ENCODE peak calls at places on chromosome 7, in six cellular contexts. Z is A673, M is lung, B is left ventricle myocardium inferior, F is natural killer cell, Q is MM.1S. L is an unnamed sample.
A peak's percentile ranks its signal among the peaks of the same experiment; 100 is the strongest.

GRCh38 chr7:97871659-97872024 is 566 bp downstream of the ASNS start:
- DNase-seq in Q (no peak), Z (no peak), F (peak; percentile 16), B (no peak), M (no peak), L (no peak)

GRCh38 chr7:78716876-78717275 is 736.6 kb downstream of the MAGI2 start:
- DNase-seq in F (no peak), B (no peak), M (no peak), Z (no peak), Q (no peak), L (no peak)

GRCh38 chr7:1447112-1447511 is 12.2 kb downstream of the MICALL2 start:
- DNase-seq in F (no peak), Q (no peak), Z (no peak), M (no peak), B (no peak), L (no peak)

GRCh38 chr7:5589819-5590595 is 166.4 kb upstream of the TNRC18 start:
- DNase-seq in Z (no peak), F (no peak), B (no peak), M (no peak), Q (no peak), L (no peak)

GRCh38 chr7:2709553-2710165 is 21.7 kb downstream of the AMZ1 start:
- DNase-seq in M (peak; percentile 63), F (peak; percentile 71), Q (peak; percentile 94), Z (peak; percentile 67), B (peak; percentile 57), L (peak; percentile 85)

GRCh38 chr7:135160098-135160857 is 10.2 kb downstream of the CYREN start:
- DNase-seq in F (no peak), M (no peak), B (no peak), Q (peak; percentile 78), Z (no peak), L (no peak)

GRCh38 chr7:2185715-2186114 is 47.0 kb downstream of the MAD1L1 start:
- DNase-seq in Z (no peak), Q (no peak), M (no peak), F (no peak), B (no peak), L (no peak)

GRCh38 chr7:1513657-1514095 is 9.5 kb upstream of the INTS1 start:
- DNase-seq in B (peak; percentile 68), Q (no peak), M (no peak), F (no peak), Z (no peak), L (no peak)

GRCh38 chr7:157689269-157690057 is 352.7 kb downstream of the DNAJB6 start:
- DNase-seq in B (no peak), F (no peak), Q (no peak), M (no peak), Z (no peak), L (no peak)

GRCh38 chr7:33932832-33933468 is 27.6 kb downstream of the BMPER start:
- DNase-seq in Z (peak; percentile 92), B (peak; percentile 71), M (peak; percentile 81), Q (peak; percentile 68), F (peak; percentile 50), L (peak; percentile 84)

GRCh38 chr7:107860981-107861652 is 29.9 kb upstream of the DLD start:
- DNase-seq in Q (no peak), F (no peak), M (no peak), B (no peak), Z (no peak), L (no peak)

GRCh38 chr7:645606-646005 is 80.9 kb upstream of the DNAAF5 start:
- DNase-seq in B (no peak), F (no peak), Z (no peak), M (no peak), Q (no peak), L (no peak)

GRCh38 chr7:131111-132094 is 61.0 kb upstream of the FAM20C start:
- DNase-seq in B (peak; percentile 74), M (no peak), Z (no peak), Q (no peak), F (no peak), L (no peak)

GRCh38 chr7:123727071-123727837 is 21.5 kb downstream of the WASL start:
- DNase-seq in F (no peak), B (no peak), Z (no peak), Q (no peak), M (no peak), L (no peak)

GRCh38 chr7:116097365-116098009 is 66.9 kb upstream of the TFEC start:
- DNase-seq in M (no peak), B (no peak), Q (no peak), F (no peak), Z (peak; percentile 82), L (no peak)

GRCh38 chr7:1899201-1899600 is 229.1 kb downstream of the ELFN1 start:
- DNase-seq in Q (no peak), Z (no peak), B (no peak), F (no peak), M (peak; percentile 44), L (no peak)

GRCh38 chr7:121202834-121203233 is 126.0 kb upstream of the WNT16 start:
- DNase-seq in M (no peak), Q (no peak), F (no peak), B (no peak), Z (no peak), L (no peak)

GRCh38 chr7:106285801-106286492 is 1.2 kb upstream of the NAMPT start:
- DNase-seq in M (no peak), Q (peak; percentile 22), F (no peak), B (peak; percentile 16), Z (no peak), L (no peak)

GRCh38 chr7:66505531-66506451 is 122.9 kb upstream of the KCTD7 start:
- DNase-seq in Q (no peak), Z (no peak), B (no peak), F (peak; percentile 67), M (no peak), L (no peak)

GRCh38 chr7:70498633-70499032 is 633.3 kb upstream of the GALNT17 start:
- DNase-seq in Q (no peak), F (no peak), Z (peak; percentile 63), B (no peak), M (no peak), L (no peak)

GRCh38 chr7:7996568-7996967 is 28.0 kb downstream of the GLCCI1 start:
- DNase-seq in M (no peak), Q (peak; percentile 45), Z (no peak), B (no peak), F (no peak), L (no peak)

GRCh38 chr7:108824840-108825540 is 255.3 kb downstream of the DNAJB9 start:
- DNase-seq in B (no peak), Z (peak; percentile 91), F (no peak), Q (no peak), M (no peak), L (no peak)

GRCh38 chr7:84196007-84196551 is 1.5 kb upstream of the SEMA3A start:
- DNase-seq in Q (no peak), F (no peak), M (no peak), Z (no peak), B (no peak), L (no peak)

GRCh38 chr7:55185941-55186609 is 167.3 kb downstream of the EGFR start:
- DNase-seq in B (no peak), M (no peak), F (no peak), Z (no peak), Q (no peak), L (no peak)

GRCh38 chr7:47322731-47323130 is 259.2 kb downstream of the TNS3 start:
- DNase-seq in B (no peak), Z (no peak), F (no peak), M (no peak), Q (no peak), L (no peak)

GRCh38 chr7:105097619-105098018 is 83.6 kb downstream of the KMT2E start:
- DNase-seq in M (no peak), Q (no peak), Z (peak; percentile 33), F (no peak), B (no peak), L (no peak)

GRCh38 chr7:146116452-146117219 is at the start of gene CNTNAP2:
- DNase-seq in Q (no peak), F (no peak), M (no peak), B (peak; percentile 19), Z (peak; percentile 23), L (peak; percentile 27)

GRCh38 chr7:988426-988911 is 5.5 kb downstream of the CYP2W1 start:
- DNase-seq in M (no peak), Q (no peak), F (no peak), B (no peak), Z (no peak), L (no peak)

GRCh38 chr7:136066304-136067143 is 89.4 kb upstream of the MTPN start:
- DNase-seq in M (no peak), B (no peak), F (no peak), Q (no peak), Z (no peak), L (no peak)

GRCh38 chr7:148763622-148764021 is 64.9 kb downstream of the CUL1 start:
- DNase-seq in B (no peak), Q (no peak), F (no peak), Z (no peak), M (no peak), L (no peak)

GRCh38 chr7:134949171-134949570 is 37.1 kb upstream of the AGBL3 start:
- DNase-seq in M (no peak), Q (no peak), Z (no peak), F (no peak), B (no peak), L (no peak)

GRCh38 chr7:24480501-24480900 is 92.8 kb upstream of the PALS2 start:
- DNase-seq in B (no peak), Z (no peak), F (no peak), M (no peak), Q (no peak), L (no peak)

DNA sequence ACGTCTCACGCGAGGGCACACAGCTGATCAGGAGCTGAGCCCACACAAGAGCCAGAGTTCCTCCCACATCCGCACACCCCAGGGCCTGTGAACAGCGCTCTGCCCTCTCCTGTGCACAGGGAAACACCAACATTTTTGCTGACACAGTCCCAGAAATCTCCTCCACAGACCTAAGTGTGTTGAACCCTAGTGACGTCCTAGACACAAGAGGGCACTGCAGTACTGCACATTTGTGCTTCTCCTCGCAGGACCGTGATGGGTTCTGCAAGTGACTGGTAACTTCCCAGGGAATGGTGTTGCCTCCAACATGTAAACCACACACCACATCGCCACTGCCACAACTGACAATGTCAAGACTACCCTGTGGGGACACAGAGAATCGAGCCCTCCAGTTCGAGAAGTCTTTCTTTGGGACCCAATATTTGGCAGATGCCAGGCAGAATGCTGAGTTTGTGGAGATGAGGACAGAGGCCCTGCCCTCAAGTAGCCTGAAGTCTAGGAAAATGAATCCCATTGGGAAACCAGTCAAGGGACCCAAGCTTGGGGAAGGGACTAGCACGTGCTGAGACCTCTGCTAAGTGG is 170.3 kb downstream of the PAXIP1 start:
- DNase-seq in M (no peak), B (no peak), Z (peak; percentile 50), F (no peak), Q (no peak), L (peak; percentile 50)
- TF ChIP-seq CTCF in M (no peak), B (no peak), Z (peak; percentile 47), F (no peak), Q (no peak), L (no peak)

GRCh38 chr7:158973440-158973839 is 117.1 kb downstream of the DYNC2I1 start:
- DNase-seq in Q (no peak), B (peak; percentile 45), F (no peak), M (no peak), Z (no peak), L (no peak)
- TF ChIP-seq CTCF in Q (no peak), B (peak; percentile 69), F (no peak), M (no peak), Z (no peak), L (no peak)

GRCh38 chr7:17530741-17531417 is 232.4 kb downstream of the AHR start:
- DNase-seq in Q (peak; percentile 25), B (no peak), M (no peak), F (no peak), Z (peak; percentile 54), L (no peak)
- TF ChIP-seq CTCF in Q (peak; percentile 41), B (peak; percentile 56), M (no peak), F (no peak), Z (peak; percentile 60), L (peak; percentile 15)

GRCh38 chr7:42993038-42993437 is 60.9 kb downstream of the MRPL32 start:
- DNase-seq in M (no peak), F (no peak), B (no peak), Z (no peak), Q (no peak), L (peak; percentile 6)
- TF ChIP-seq CTCF in M (no peak), F (no peak), B (no peak), Z (no peak), Q (no peak), L (no peak)